ENCODE peak calls at places on chromosomes 2 and 18, in eight cellular contexts. Z is globus pallidus; X is NCI-H1694 treated with DMSO at 0.1 percent for 48 hours; T is activated CD4-positive, CD25-positive, alpha-beta regulatory T cell treated with anti-CD3 and anti-CD28 coated beads, Interleukin-2, amount 50 U/mL, for 72 hours; P is transverse colon; N is effector CD4-positive, alpha-beta T cell; O is left ventricle myocardium inferior; F is right atrium auricular region. D is an unnamed sample.

GRCh38 chr2:46377287-46377605 is 80.0 kb downstream of the EPAS1 start:
- DNase-seq in T (no peak), F (no peak), P (no peak), X (peak), O (no peak), Z (no peak), N (no peak), D (no peak)

GRCh38 chr2:214604861-214605260 is 194.0 kb downstream of the VWC2L start:
- DNase-seq in O (no peak), N (no peak), X (no peak), F (no peak), Z (no peak), T (no peak), P (no peak), D (no peak)

GRCh38 chr18:41532344-41533086 is 422.5 kb upstream of the PIK3C3 start:
- DNase-seq in P (no peak), O (no peak), X (peak), F (no peak), Z (no peak), N (no peak), T (no peak), D (no peak)

GRCh38 chr2:10880586-10881321 is 31.0 kb upstream of the KCNF1 start:
- DNase-seq in X (no peak), N (no peak), F (no peak), Z (no peak), T (no peak), O (no peak), P (no peak), D (no peak)

GRCh38 chr18:62781893-62782292 is 66.6 kb downstream of the PHLPP1 start:
- DNase-seq in X (no peak), F (no peak), Z (no peak), N (no peak), T (no peak), O (no peak), P (no peak), D (no peak)

GRCh38 chr2:19337742-19338141 is 20.7 kb downstream of the OSR1 start:
- DNase-seq in X (no peak), F (no peak), T (no peak), N (no peak), Z (no peak), O (no peak), P (no peak), D (no peak)

GRCh38 chr2:75920721-75921551 is 210.2 kb upstream of the GCFC2 start:
- DNase-seq in N (no peak), F (no peak), T (no peak), P (no peak), O (no peak), X (no peak), Z (peak), D (peak)

GRCh38 chr2:46171441-46171953 is 125.7 kb upstream of the EPAS1 start:
- DNase-seq in X (peak), F (peak), Z (no peak), N (no peak), P (no peak), T (no peak), O (no peak), D (peak)

GRCh38 chr2:1605102-1605501 is 139.2 kb downstream of the PXDN start:
- DNase-seq in X (no peak), N (no peak), Z (no peak), P (no peak), F (peak), T (no peak), O (peak), D (peak)

GRCh38 chr2:16948073-16948472 is 282.4 kb upstream of the CYRIA start:
- DNase-seq in P (no peak), T (no peak), N (no peak), F (no peak), O (no peak), Z (no peak), X (no peak), D (no peak)

GRCh38 chr2:121868652-121869051 is 113.2 kb downstream of the TSN start:
- DNase-seq in X (peak), N (no peak), F (no peak), P (no peak), Z (no peak), T (no peak), O (no peak), D (no peak)

GRCh38 chr2:134718956-134719814 is at the start of gene TMEM163:
- DNase-seq in N (no peak), F (no peak), O (no peak), P (no peak), T (peak), Z (no peak), X (peak), D (peak)

GRCh38 chr2:124025349-124025720 is 248 bp downstream of the CNTNAP5 start:
- DNase-seq in N (no peak), T (no peak), X (no peak), F (no peak), Z (no peak), P (no peak), O (no peak), D (no peak)

GRCh38 chr2:232455426-232456255 is at the start of gene ALPI:
- DNase-seq in X (no peak), T (no peak), F (no peak), O (no peak), N (no peak), Z (no peak), P (peak), D (no peak)

GRCh38 chr2:180735799-180736198 is 244.6 kb upstream of the UBE2E3 start:
- DNase-seq in P (no peak), F (no peak), N (no peak), O (no peak), X (no peak), T (no peak), Z (no peak), D (no peak)

GRCh38 chr2:232466221-232466620 is 10.3 kb downstream of the ALPI start:
- DNase-seq in F (no peak), N (no peak), P (no peak), T (no peak), Z (no peak), O (no peak), X (no peak), D (no peak)

GRCh38 chr18:12747530-12748315 is 44.9 kb downstream of the PSMG2 start:
- DNase-seq in N (no peak), O (no peak), P (no peak), Z (no peak), X (no peak), T (no peak), F (no peak), D (no peak)

GRCh38 chr2:231684314-231685223 is 23.8 kb upstream of the PTMA start:
- DNase-seq in X (peak), Z (peak), T (no peak), F (no peak), N (no peak), O (peak), P (no peak), D (no peak)

GRCh38 chr18:56639094-56639361 is 636 bp upstream of the TXNL1 start:
- DNase-seq in T (no peak), N (no peak), Z (no peak), O (no peak), X (no peak), F (no peak), P (no peak), D (no peak)

GRCh38 chr2:45697190-45697589 is 45.7 kb downstream of the PRKCE start:
- DNase-seq in F (no peak), T (no peak), Z (no peak), P (no peak), O (no peak), N (no peak), X (no peak), D (no peak)

GRCh38 chr2:1739961-1740713 is 4.2 kb downstream of the PXDN start:
- DNase-seq in N (no peak), Z (no peak), P (no peak), T (no peak), F (peak), O (no peak), X (no peak), D (no peak)

GRCh38 chr2:84676295-84676694 is 160.0 kb downstream of the DNAH6 start:
- DNase-seq in N (no peak), F (no peak), O (no peak), T (no peak), X (no peak), Z (no peak), P (no peak), D (no peak)

GRCh38 chr2:179720173-179720772 is 141.1 kb downstream of the ZNF385B start:
- DNase-seq in Z (no peak), X (no peak), T (no peak), N (no peak), F (no peak), O (no peak), P (no peak), D (no peak)

GRCh38 chr2:98757904-98758421 is 27.0 kb upstream of the MGAT4A start:
- DNase-seq in T (no peak), F (peak), P (peak), N (peak), Z (peak), O (peak), X (peak), D (no peak)

GRCh38 chr2:41621578-41621977 is 426.2 kb upstream of the PKDCC start:
- DNase-seq in T (no peak), O (no peak), X (no peak), P (no peak), Z (no peak), F (no peak), N (no peak), D (no peak)

GRCh38 chr2:160836755-160837154 is 323.5 kb upstream of the TANK start:
- DNase-seq in P (no peak), X (no peak), F (no peak), O (no peak), N (no peak), T (no peak), Z (no peak), D (no peak)

GRCh38 chr2:222756951-222757645 is 85.6 kb downstream of the MOGAT1 start:
- DNase-seq in N (no peak), X (no peak), Z (no peak), F (no peak), P (no peak), O (no peak), T (no peak), D (no peak)

GRCh38 chr18:58609536-58609993 is 19.3 kb downstream of the ALPK2 start:
- DNase-seq in Z (no peak), O (no peak), T (no peak), X (no peak), F (no peak), P (no peak), N (no peak), D (no peak)

GRCh38 chr2:186784930-186785329 is 64.0 kb downstream of the ZSWIM2 start:
- DNase-seq in X (no peak), P (no peak), N (no peak), Z (no peak), T (no peak), O (no peak), F (no peak), D (no peak)